ENCODE peak calls at places on chromosomes 1 and 21, in four cellular contexts. One of them, this sample, is unnamed.

GRCh38 chr1:102435483-102435882 is 438.8 kb upstream of the OLFM3 start:
- DNase-seq in HCT116: no peak
- DNase-seq in HepG2: no peak
- DNase-seq in SK-N-SH: no peak
- DNase-seq in this sample: no peak

GRCh38 chr1:156414440-156415064 is 45.5 kb downstream of the RHBG start:
- DNase-seq in HCT116: no peak
- DNase-seq in HepG2: no peak
- DNase-seq in SK-N-SH: no peak
- DNase-seq in this sample: no peak

GRCh38 chr1:41513388-41513745 is 28.9 kb upstream of the EDN2 start:
- DNase-seq in HepG2: no peak
- DNase-seq in SK-N-SH: peak
- DNase-seq in HCT116: no peak
- DNase-seq in this sample: no peak

GRCh38 chr21:39913651-39914145 is 46.5 kb downstream of the PCP4 start:
- DNase-seq in HepG2: no peak
- DNase-seq in SK-N-SH: no peak
- DNase-seq in HCT116: no peak
- DNase-seq in this sample: no peak

GRCh38 chr1:111414756-111415155 is 12.8 kb downstream of the OVGP1 start:
- DNase-seq in SK-N-SH: no peak
- DNase-seq in HCT116: no peak
- DNase-seq in HepG2: no peak
- DNase-seq in this sample: no peak

GRCh38 chr1:43206721-43207228 is 34.6 kb downstream of the CFAP57 start:
- DNase-seq in HCT116: peak
- DNase-seq in HepG2: peak
- DNase-seq in SK-N-SH: no peak
- DNase-seq in this sample: peak

GRCh38 chr1:59379028-59379728 is 82.3 kb downstream of the FGGY start:
- DNase-seq in HepG2: no peak
- DNase-seq in SK-N-SH: no peak
- DNase-seq in HCT116: no peak
- DNase-seq in this sample: no peak

GRCh38 chr1:156487862-156488261 is 12.7 kb downstream of the MEF2D start:
- DNase-seq in SK-N-SH: no peak
- DNase-seq in HCT116: no peak
- DNase-seq in HepG2: no peak
- DNase-seq in this sample: no peak

GRCh38 chr1:154999651-155000474 is 2.7 kb upstream of the ZBTB7B start:
- DNase-seq in HepG2: peak
- DNase-seq in SK-N-SH: peak
- DNase-seq in HCT116: no peak
- DNase-seq in this sample: no peak

GRCh38 chr1:178653091-178653490 is 72.0 kb upstream of the RALGPS2 start:
- DNase-seq in SK-N-SH: no peak
- DNase-seq in HepG2: no peak
- DNase-seq in HCT116: peak
- DNase-seq in this sample: peak

GRCh38 chr1:53862507-53862906 is 24.4 kb upstream of the NDC1 start:
- DNase-seq in HCT116: no peak
- DNase-seq in HepG2: no peak
- DNase-seq in SK-N-SH: no peak
- DNase-seq in this sample: no peak

GRCh38 chr1:150543500-150544143 is 5.6 kb upstream of the ADAMTSL4 start:
- DNase-seq in HCT116: no peak
- DNase-seq in SK-N-SH: peak
- DNase-seq in HepG2: peak
- DNase-seq in this sample: no peak

GRCh38 chr1:4045397-4046010 is 145.4 kb upstream of the C1orf174 start:
- DNase-seq in HCT116: no peak
- DNase-seq in SK-N-SH: no peak
- DNase-seq in HepG2: no peak
- DNase-seq in this sample: no peak

GRCh38 chr1:1540817-1541628 is 599 bp upstream of the TMEM240 start:
- DNase-seq in SK-N-SH: no peak
- DNase-seq in HepG2: no peak
- DNase-seq in HCT116: no peak
- DNase-seq in this sample: no peak

GRCh38 chr1:29757866-29758763 is 521.8 kb downstream of the PTPRU start:
- DNase-seq in SK-N-SH: no peak
- DNase-seq in HepG2: no peak
- DNase-seq in HCT116: no peak
- DNase-seq in this sample: no peak

GRCh38 chr1:10648689-10649483 is 147.6 kb downstream of the CASZ1 start:
- DNase-seq in SK-N-SH: no peak
- DNase-seq in HepG2: no peak
- DNase-seq in HCT116: no peak
- DNase-seq in this sample: no peak

GRCh38 chr1:185565314-185565713 is 168.9 kb upstream of the HMCN1 start:
- DNase-seq in HepG2: peak
- DNase-seq in SK-N-SH: no peak
- DNase-seq in HCT116: no peak
- DNase-seq in this sample: no peak

GRCh38 chr1:120954736-120955135 is 65.2 kb downstream of the PPIAL4A start:
- DNase-seq in SK-N-SH: peak
- DNase-seq in HCT116: no peak
- DNase-seq in HepG2: no peak
- DNase-seq in this sample: no peak

GRCh38 chr1:152313970-152314369 is 11.1 kb downstream of the FLG start:
- DNase-seq in HepG2: no peak
- DNase-seq in SK-N-SH: no peak
- DNase-seq in HCT116: no peak
- DNase-seq in this sample: no peak

GRCh38 chr1:240352769-240353168 is 259.2 kb downstream of the GREM2 start:
- DNase-seq in HCT116: no peak
- DNase-seq in SK-N-SH: no peak
- DNase-seq in HepG2: no peak
- DNase-seq in this sample: no peak

GRCh38 chr1:215044151-215044550 is 38.4 kb upstream of the KCNK2 start:
- DNase-seq in SK-N-SH: no peak
- DNase-seq in HepG2: no peak
- DNase-seq in HCT116: no peak
- DNase-seq in this sample: no peak

GRCh38 chr1:108200627-108201106 is 524 bp upstream of the SLC25A24 start:
- DNase-seq in HCT116: peak
- DNase-seq in HepG2: peak
- DNase-seq in SK-N-SH: peak
- DNase-seq in this sample: no peak

GRCh38 chr1:1599919-1600860 is at the start of gene FNDC10:
- DNase-seq in HCT116: no peak
- DNase-seq in SK-N-SH: peak
- DNase-seq in HepG2: no peak
- DNase-seq in this sample: no peak

GRCh38 chr1:242017580-242018233 is 18.8 kb upstream of the MAP1LC3C start:
- DNase-seq in SK-N-SH: peak
- DNase-seq in HCT116: peak
- DNase-seq in HepG2: peak
- DNase-seq in this sample: peak

GRCh38 chr1:46619656-46620055 is 3.0 kb upstream of the MOB3C start:
- DNase-seq in SK-N-SH: no peak
- DNase-seq in HCT116: no peak
- DNase-seq in HepG2: no peak
- DNase-seq in this sample: no peak
- TF ChIP-seq SIN3A in SK-N-SH: no peak
- TF ChIP-seq SIN3A in HCT116: no peak
- TF ChIP-seq SIN3A in HepG2: no peak
- TF ChIP-seq SIN3A in this sample: no peak

GRCh38 chr1:197917813-197918646 is 858 bp downstream of the LHX9 start:
- DNase-seq in HepG2: no peak
- DNase-seq in SK-N-SH: peak
- DNase-seq in HCT116: no peak
- DNase-seq in this sample: no peak

GRCh38 chr1:197918815-197919522 is 1.8 kb downstream of the LHX9 start:
- DNase-seq in HepG2: no peak
- DNase-seq in HCT116: no peak
- DNase-seq in SK-N-SH: peak
- DNase-seq in this sample: no peak

GRCh38 chr1:197920345-197921117 is 3.4 kb downstream of the LHX9 start:
- DNase-seq in HepG2: no peak
- DNase-seq in SK-N-SH: no peak
- DNase-seq in HCT116: no peak
- DNase-seq in this sample: no peak

GRCh38 chr1:197921235-197922069 is 4.3 kb downstream of the LHX9 start:
- DNase-seq in HepG2: no peak
- DNase-seq in SK-N-SH: no peak
- DNase-seq in HCT116: no peak
- DNase-seq in this sample: no peak

GRCh38 chr1:197919523-197920301 is 2.5 kb downstream of the LHX9 start:
- DNase-seq in HCT116: no peak
- DNase-seq in HepG2: no peak
- DNase-seq in SK-N-SH: peak
- DNase-seq in this sample: no peak
- H3K4me3 ChIP-seq in HCT116: no peak
- H3K4me3 ChIP-seq in HepG2: no peak
- H3K4me3 ChIP-seq in SK-N-SH: peak
- H3K4me3 ChIP-seq in this sample: no peak

GRCh38 chr1:6359568-6360496 is 33.7 kb downstream of the ACOT7 start:
- DNase-seq in HepG2: peak
- DNase-seq in SK-N-SH: peak
- DNase-seq in HCT116: no peak
- DNase-seq in this sample: no peak
- TF ChIP-seq SIN3A in HepG2: peak
- TF ChIP-seq SIN3A in SK-N-SH: no peak
- TF ChIP-seq SIN3A in HCT116: no peak
- TF ChIP-seq SIN3A in this sample: no peak

GRCh38 chr21:41932576-41933258 is 21.1 kb downstream of the C2CD2 start:
- DNase-seq in SK-N-SH: peak
- DNase-seq in HCT116: peak
- DNase-seq in HepG2: peak
- DNase-seq in this sample: no peak

GRCh38 chr21:41929248-41929647 is 24.6 kb downstream of the C2CD2 start:
- DNase-seq in HCT116: no peak
- DNase-seq in SK-N-SH: no peak
- DNase-seq in HepG2: no peak
- DNase-seq in this sample: no peak

GRCh38 chr21:41932191-41932575 is 21.6 kb downstream of the C2CD2 start:
- DNase-seq in HCT116: peak
- DNase-seq in HepG2: no peak
- DNase-seq in SK-N-SH: no peak
- DNase-seq in this sample: peak

GRCh38 chr21:41931041-41931451 is 22.8 kb downstream of the C2CD2 start:
- DNase-seq in HCT116: no peak
- DNase-seq in HepG2: no peak
- DNase-seq in SK-N-SH: no peak
- DNase-seq in this sample: no peak

GRCh38 chr21:41933259-41934079 is 20.3 kb downstream of the C2CD2 start:
- DNase-seq in SK-N-SH: peak
- DNase-seq in HepG2: no peak
- DNase-seq in HCT116: no peak
- DNase-seq in this sample: no peak
- H3K4me3 ChIP-seq in SK-N-SH: no peak
- H3K4me3 ChIP-seq in HepG2: peak
- H3K4me3 ChIP-seq in HCT116: no peak
- H3K4me3 ChIP-seq in this sample: peak

GRCh38 chr21:38284221-38284620 is 27.4 kb downstream of the KCNJ15 start:
- DNase-seq in HepG2: no peak
- DNase-seq in SK-N-SH: no peak
- DNase-seq in HCT116: no peak
- DNase-seq in this sample: no peak

GRCh38 chr21:38282921-38283320 is 26.1 kb downstream of the KCNJ15 start:
- DNase-seq in SK-N-SH: no peak
- DNase-seq in HCT116: no peak
- DNase-seq in HepG2: no peak
- DNase-seq in this sample: no peak

GRCh38 chr21:38277501-38278111 is 20.8 kb downstream of the KCNJ15 start:
- DNase-seq in HepG2: no peak
- DNase-seq in SK-N-SH: no peak
- DNase-seq in HCT116: no peak
- DNase-seq in this sample: peak

DNA sequence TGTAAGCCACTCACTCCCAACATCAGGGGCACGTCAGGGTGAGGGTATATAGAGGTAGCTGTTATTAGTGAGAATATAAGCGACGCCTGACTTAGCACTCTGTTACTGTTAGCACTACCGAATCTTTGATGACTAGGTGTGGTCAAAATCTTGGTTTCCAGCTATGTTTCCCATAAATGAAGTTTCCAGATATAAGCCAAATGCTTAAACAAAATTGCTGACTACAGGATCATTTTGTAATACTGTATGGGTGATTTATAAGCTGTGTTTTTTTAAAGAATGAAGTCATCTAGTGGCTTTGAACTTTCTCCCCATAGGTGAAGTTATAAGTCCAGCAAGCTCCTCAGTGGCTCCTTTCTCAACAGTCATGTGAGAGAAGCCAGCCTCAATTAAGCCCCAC is 23.7 kb downstream of the KCNJ15 start:
- DNase-seq in HCT116: no peak
- DNase-seq in SK-N-SH: no peak
- DNase-seq in HepG2: no peak
- DNase-seq in this sample: no peak
- TF ChIP-seq SIN3A in HCT116: no peak
- TF ChIP-seq SIN3A in SK-N-SH: no peak
- TF ChIP-seq SIN3A in HepG2: no peak
- TF ChIP-seq SIN3A in this sample: no peak